ENCODE peak calls at places on chromosomes 1 and 21, in six cellular contexts. R is body of pancreas, M is HepG2, O is ovary, I is prostate gland, Q is testis. E is an unnamed sample. For H3K4me1, the result is how much of the 10 kb centered on the place peaks cover.

GRCh38 chr1:229579101-229579651 is 20.7 kb upstream of the ABCB10 start:
- DNase-seq in R (peak), M (peak), O (no peak), I (peak), Q (peak), E (peak)

GRCh38 chr1:67807282-67807681 is 26.0 kb downstream of the GNG12 start:
- DNase-seq in R (no peak), M (no peak), O (no peak), I (no peak), Q (no peak), E (no peak)

GRCh38 chr1:108075055-108075454 is 110.1 kb upstream of the VAV3 start:
- DNase-seq in R (no peak), M (no peak), O (no peak), I (no peak), Q (no peak), E (no peak)

GRCh38 chr21:40143822-40144525 is 276.7 kb downstream of the PCP4 start:
- DNase-seq in R (peak), M (peak), O (no peak), I (peak), Q (peak), E (peak)

GRCh38 chr1:161709373-161709772 is 2.3 kb downstream of the FCRLA start:
- DNase-seq in R (no peak), M (no peak), O (no peak), I (no peak), Q (no peak), E (no peak)

GRCh38 chr1:200207711-200208126 is 180.2 kb downstream of the NR5A2 start:
- DNase-seq in R (no peak), M (no peak), O (no peak), I (no peak), Q (no peak), E (no peak)

GRCh38 chr1:248900637-248901036 is 5.4 kb upstream of the PGBD2 start:
- DNase-seq in R (no peak), M (no peak), O (no peak), I (no peak), Q (no peak), E (no peak)

GRCh38 chr1:164902491-164902890 is 343.5 kb downstream of the PBX1 start:
- DNase-seq in R (no peak), M (no peak), O (no peak), I (no peak), Q (no peak), E (no peak)

GRCh38 chr1:194361374-194362131 is 1175.1 kb upstream of the B3GALT2 start:
- DNase-seq in R (no peak), M (no peak), O (no peak), I (no peak), Q (no peak), E (no peak)

GRCh38 chr1:182698977-182699672 is 14.7 kb upstream of the RGS8 start:
- DNase-seq in R (no peak), M (no peak), O (peak), I (no peak), Q (peak), E (no peak)

GRCh38 chr1:246271516-246271915 is 235.6 kb downstream of the SMYD3 start:
- DNase-seq in R (no peak), M (no peak), O (no peak), I (no peak), Q (no peak), E (no peak)

GRCh38 chr1:172948457-172948856 is 102.3 kb downstream of the TNFSF18 start:
- DNase-seq in R (no peak), M (no peak), O (no peak), I (no peak), Q (no peak), E (no peak)

GRCh38 chr1:244062136-244062535 is 11.1 kb downstream of the ZBTB18 start:
- DNase-seq in R (no peak), M (no peak), O (no peak), I (no peak), Q (no peak), E (no peak)

GRCh38 chr1:82086739-82087138 is 286.0 kb downstream of the ADGRL2 start:
- DNase-seq in R (no peak), M (no peak), O (no peak), I (no peak), Q (no peak), E (no peak)

GRCh38 chr1:220516014-220516721 is 11.8 kb upstream of the MARK1 start:
- DNase-seq in R (no peak), M (no peak), O (no peak), I (no peak), Q (no peak), E (no peak)

GRCh38 chr21:17708541-17709265 is 96.0 kb upstream of the BTG3 start:
- DNase-seq in R (no peak), M (no peak), O (no peak), I (no peak), Q (no peak), E (no peak)

GRCh38 chr1:165650981-165651625 is 20.1 kb downstream of the MGST3 start:
- DNase-seq in R (no peak), M (no peak), O (no peak), I (no peak), Q (no peak), E (no peak)

GRCh38 chr1:59990470-59990869 is 63.9 kb upstream of the CYP2J2 start:
- DNase-seq in R (no peak), M (no peak), O (no peak), I (no peak), Q (no peak), E (no peak)

GRCh38 chr1:241527146-241527545 is 5.0 kb upstream of the KMO start:
- DNase-seq in R (no peak), M (no peak), O (no peak), I (no peak), Q (no peak), E (no peak)

GRCh38 chr1:228361314-228362140 is 45.1 kb downstream of the TRIM11 start:
- DNase-seq in R (no peak), M (no peak), O (peak), I (no peak), Q (no peak), E (no peak)

GRCh38 chr1:244065960-244066388 is 14.9 kb downstream of the ZBTB18 start:
- DNase-seq in R (no peak), M (no peak), O (no peak), I (no peak), Q (no peak), E (no peak)

GRCh38 chr1:235272851-235273250 is 55.1 kb downstream of the ARID4B start:
- DNase-seq in R (no peak), M (no peak), O (no peak), I (no peak), Q (no peak), E (no peak)

GRCh38 chr1:222817529-222817928 is 2.7 kb downstream of the DISP1 start:
- DNase-seq in R (peak), M (no peak), O (no peak), I (no peak), Q (no peak), E (peak)

GRCh38 chr1:218585565-218586184 is 240.5 kb downstream of the TGFB2 start:
- DNase-seq in R (no peak), M (no peak), O (no peak), I (no peak), Q (no peak), E (no peak)

GRCh38 chr21:44589094-44589493 is 3.2 kb downstream of the KRTAP10-6 start:
- DNase-seq in R (no peak), M (no peak), O (no peak), I (no peak), Q (no peak), E (no peak)

GRCh38 chr1:230280054-230280795 is 145.9 kb downstream of the PGBD5 start:
- DNase-seq in R (no peak), M (no peak), O (no peak), I (no peak), Q (no peak), E (peak)

GRCh38 chr1:20574686-20575543 is 14.0 kb upstream of the CDA start:
- DNase-seq in R (peak), M (peak), O (peak), I (peak), Q (peak), E (peak)

GRCh38 chr21:42295845-42296244 is 19.4 kb downstream of the TFF3 start:
- DNase-seq in R (no peak), M (no peak), O (no peak), I (no peak), Q (no peak), E (no peak)

GRCh38 chr1:175471039-175471800 is 272.2 kb downstream of the TNR start:
- DNase-seq in R (no peak), M (no peak), O (no peak), I (peak), Q (no peak), E (peak)

GRCh38 chr1:37989381-37989930 is 366 bp downstream of the SF3A3 start:
- DNase-seq in R (peak), M (no peak), O (peak), I (no peak), Q (no peak), E (no peak)

GRCh38 chr1:225670806-225671733 is 18.1 kb upstream of the ENAH start:
- DNase-seq in R (no peak), M (peak), O (no peak), I (no peak), Q (no peak), E (no peak)

GRCh38 chr1:164949758-164950452 is 390.9 kb downstream of the PBX1 start:
- DNase-seq in R (no peak), M (no peak), O (no peak), I (no peak), Q (no peak), E (no peak)

DNA sequence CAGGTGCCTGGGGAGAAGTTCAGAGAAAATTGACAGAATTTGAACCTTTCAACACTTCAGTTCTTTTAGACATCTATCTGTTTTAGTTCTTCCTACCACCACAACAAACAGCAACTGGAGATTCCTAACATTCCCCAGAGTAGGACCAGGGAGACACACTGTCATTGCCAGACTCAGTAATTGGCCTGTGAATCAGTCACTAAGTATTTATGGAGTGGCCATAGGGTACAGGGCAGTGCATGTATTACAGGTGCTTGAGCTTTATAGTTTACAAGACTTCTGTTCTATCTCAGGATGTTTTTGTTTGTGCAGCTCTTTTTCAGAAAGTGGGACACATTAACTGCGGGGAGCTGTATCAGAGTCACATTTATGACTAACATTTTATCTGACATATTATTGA is 1.7 kb downstream of the CDC14A start:
- DNase-seq in R (no peak), M (peak), O (no peak), I (no peak), Q (no peak), E (no peak)
- H3K4me1 ChIP-seq in R (under half), M (under half), O (under half), I (under half), Q (under half), E (under half)

GRCh38 chr1:179775009-179775408 is 31.9 kb downstream of the FAM163A start:
- DNase-seq in R (no peak), M (peak), O (no peak), I (no peak), Q (peak), E (no peak)

GRCh38 chr1:179777731-179778130 is 34.6 kb downstream of the FAM163A start:
- DNase-seq in R (no peak), M (no peak), O (no peak), I (no peak), Q (no peak), E (no peak)

GRCh38 chr1:179781962-179782361 is 38.9 kb downstream of the FAM163A start:
- DNase-seq in R (peak), M (no peak), O (peak), I (no peak), Q (peak), E (peak)

GRCh38 chr1:179776831-179777230 is 33.7 kb downstream of the FAM163A start:
- DNase-seq in R (no peak), M (no peak), O (no peak), I (no peak), Q (no peak), E (no peak)

GRCh38 chr1:179779645-179780272 is 36.7 kb downstream of the FAM163A start:
- DNase-seq in R (peak), M (no peak), O (no peak), I (no peak), Q (peak), E (no peak)
- TF ChIP-seq POLR2A in R (no peak), M (no peak), O (no peak), I (no peak), Q (no peak), E (no peak)

DNA sequence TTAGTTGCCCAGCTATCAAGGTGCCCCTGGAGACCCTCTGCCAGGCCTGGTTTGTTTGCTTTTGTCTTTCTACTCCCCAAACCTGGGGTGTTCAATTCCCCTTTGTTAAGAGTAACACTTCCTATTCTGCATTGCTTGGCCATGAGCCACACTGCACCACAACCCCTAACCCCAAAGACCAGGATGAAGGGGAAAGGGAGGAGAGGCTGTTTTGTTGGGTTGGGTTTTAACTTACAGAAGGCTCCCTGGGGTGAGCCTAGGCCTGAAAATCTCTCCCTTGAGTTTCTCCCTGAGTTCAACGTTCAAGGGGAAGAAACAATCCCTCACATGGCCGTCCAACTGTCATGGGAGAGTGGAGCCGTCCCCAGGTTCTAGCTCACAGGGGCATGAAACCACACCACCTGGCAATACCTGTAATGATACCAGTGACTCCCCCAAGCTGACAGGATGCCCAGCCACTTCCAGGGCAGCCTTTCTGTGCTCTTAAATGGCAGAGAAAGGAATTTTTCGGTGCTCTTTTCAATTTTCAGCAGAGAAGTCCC is 15.0 kb downstream of the SLC45A3 start:
- DNase-seq in R (no peak), M (no peak), O (no peak), I (no peak), Q (no peak), E (no peak)
- H3K4me1 ChIP-seq in R (under half), M (half or more), O (under half), I (under half), Q (under half), E (under half)

DNA sequence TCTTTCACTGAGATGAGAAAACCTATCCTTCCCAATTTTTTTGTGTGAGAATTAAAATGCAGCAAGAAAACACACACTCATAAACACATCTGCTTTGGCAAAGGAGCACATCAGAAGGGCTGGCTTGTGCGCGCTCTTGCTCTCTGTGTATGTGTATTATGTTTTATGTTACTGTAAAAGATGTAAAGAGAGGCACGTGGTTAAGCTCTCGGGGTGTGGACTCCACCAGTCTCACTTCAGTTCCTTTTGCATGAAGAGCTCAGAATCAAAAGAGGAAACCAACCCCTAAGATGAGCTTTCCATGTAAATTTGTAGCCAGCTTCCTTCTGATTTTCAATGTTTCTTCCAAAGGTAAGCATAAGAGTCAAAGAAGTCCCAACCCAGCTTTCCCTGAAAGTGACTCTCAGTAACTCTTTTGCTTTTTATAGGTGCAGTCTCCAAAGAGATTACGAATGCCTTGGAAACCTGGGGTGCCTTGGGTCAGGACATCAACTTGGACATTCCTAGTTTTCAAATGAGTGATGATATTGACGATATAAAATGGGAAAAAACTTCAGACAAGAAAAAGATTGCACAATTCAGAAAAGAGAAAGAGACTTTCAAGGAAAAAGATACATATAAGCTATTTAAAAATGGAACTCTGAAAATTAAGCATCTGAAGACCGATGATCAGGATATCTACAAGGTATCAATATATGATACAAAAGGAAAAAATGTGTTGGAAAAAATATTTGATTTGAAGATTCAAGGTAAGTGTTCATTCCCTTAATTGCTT is at the start of gene CD2:
- DNase-seq in R (no peak), M (no peak), O (no peak), I (no peak), Q (no peak), E (no peak)
- TF ChIP-seq POLR2A in R (no peak), M (no peak), O (no peak), I (no peak), Q (no peak), E (no peak)

DNA sequence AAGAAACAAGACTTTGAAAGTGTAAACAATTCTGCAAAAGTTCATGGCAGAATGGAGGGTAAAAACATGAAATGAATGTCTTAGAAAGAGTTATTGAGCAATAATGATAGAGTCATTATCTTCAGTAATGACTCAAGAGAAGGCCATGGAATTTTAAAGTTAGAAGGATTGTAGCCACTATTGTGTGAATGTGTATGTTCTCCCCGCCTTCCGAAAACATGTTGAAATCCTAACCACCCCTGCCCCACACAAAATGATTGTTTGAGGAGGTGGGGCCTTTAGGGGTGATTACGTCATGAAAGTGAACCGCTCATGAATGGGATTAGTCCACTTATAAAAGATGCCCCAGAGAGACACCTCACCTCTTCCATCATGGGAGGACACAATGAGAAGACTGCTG is 93.8 kb upstream of the CCDC190 start:
- DNase-seq in R (no peak), M (no peak), O (no peak), I (no peak), Q (no peak), E (no peak)
- H3K4me1 ChIP-seq in R (under half), M (under half), O (under half), I (under half), Q (under half), E (under half)

GRCh38 chr1:145992502-145992936 is 3.9 kb downstream of the TXNIP start:
- DNase-seq in R (no peak), M (no peak), O (no peak), I (no peak), Q (no peak), E (peak)
- TF ChIP-seq POLR2A in R (no peak), M (peak), O (no peak), I (no peak), Q (no peak), E (no peak)

DNA sequence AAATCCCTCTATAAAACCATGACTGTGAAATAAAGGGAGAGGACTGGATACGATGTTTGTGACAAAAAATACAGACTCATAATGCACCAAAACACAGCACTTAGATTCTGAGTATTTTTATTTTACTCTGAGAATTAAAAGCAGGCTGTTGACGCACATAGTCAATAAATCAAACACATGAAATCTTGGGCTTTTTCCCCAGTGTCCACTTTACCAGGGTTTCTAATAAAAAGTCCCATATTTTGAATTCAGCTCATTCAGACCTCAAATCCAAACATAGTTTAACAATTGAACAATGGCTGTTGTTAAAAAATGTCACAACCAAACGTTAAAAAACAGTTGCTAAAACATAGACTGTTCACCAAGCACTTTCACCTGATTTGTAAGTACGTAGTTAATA is 553.4 kb downstream of the LTN1 start:
- DNase-seq in R (no peak), M (no peak), O (no peak), I (no peak), Q (no peak), E (peak)
- H3K4me1 ChIP-seq in R (under half), M (under half), O (under half), I (under half), Q (under half), E (under half)